ENCODE peak calls at places on chromosomes 3 and 15, in five cellular contexts. U, G, S, A and V are unnamed samples.

GRCh38 chr3:29072626-29073025 is 208.2 kb upstream of the RBMS3 start:
- DNase-seq in U (no peak), G (no peak), S (no peak), A (no peak), V (no peak)

GRCh38 chr15:38059665-38060064 is 125.2 kb downstream of the TMCO5A start:
- DNase-seq in U (no peak), G (no peak), S (no peak), A (peak; percentile 77), V (no peak)

GRCh38 chr3:140942221-140943104 is 827 bp downstream of the SLC25A36 start:
- DNase-seq in U (peak; percentile 15), G (peak; percentile 37), S (peak; percentile 60), A (peak; percentile 61), V (peak; percentile 84)

GRCh38 chr15:75720787-75721461 is 8.3 kb upstream of the CSPG4 start:
- DNase-seq in U (peak; percentile 90), G (peak; percentile 50), S (peak; percentile 62), A (no peak), V (peak; percentile 66)

GRCh38 chr15:83571820-83572707 is 81.9 kb upstream of the ADAMTSL3 start:
- DNase-seq in U (peak; percentile 22), G (no peak), S (no peak), A (peak; percentile 44), V (peak; percentile 49)

GRCh38 chr3:63818282-63819150 is 583 bp upstream of the C3orf49 start:
- DNase-seq in U (peak; percentile 17), G (peak; percentile 37), S (peak; percentile 30), A (peak; percentile 74), V (peak; percentile 68)

GRCh38 chr15:89792106-89792805 is 16.1 kb downstream of the MESP2 start:
- DNase-seq in U (no peak), G (no peak), S (no peak), A (no peak), V (no peak)

GRCh38 chr3:169827712-169828111 is 15.0 kb upstream of the LRRC34 start:
- DNase-seq in U (no peak), G (no peak), S (no peak), A (no peak), V (no peak)

GRCh38 chr15:39462691-39463090 is 118.2 kb upstream of the THBS1 start:
- DNase-seq in U (no peak), G (no peak), S (no peak), A (peak; percentile 70), V (no peak)

GRCh38 chr3:30544811-30545210 is 61.6 kb upstream of the TGFBR2 start:
- DNase-seq in U (peak; percentile 10), G (no peak), S (no peak), A (peak; percentile 84), V (no peak)

GRCh38 chr15:90419202-90419601 is 31.2 kb downstream of the IQGAP1 start:
- DNase-seq in U (no peak), G (no peak), S (no peak), A (no peak), V (no peak)

GRCh38 chr15:42273900-42274692 is 863 bp upstream of the TMEM87A start:
- DNase-seq in U (peak; percentile 13), G (peak; percentile 31), S (peak; percentile 57), A (peak; percentile 63), V (peak; percentile 60)

GRCh38 chr3:150242220-150242938 is 165.7 kb upstream of the TSC22D2 start:
- DNase-seq in U (no peak), G (no peak), S (no peak), A (peak; percentile 52), V (peak; percentile 97)

GRCh38 chr3:126018545-126018944 is 49.6 kb downstream of the ROPN1B start:
- DNase-seq in U (no peak), G (no peak), S (no peak), A (no peak), V (no peak)

GRCh38 chr3:16860234-16860633 is 24.5 kb upstream of the PLCL2 start:
- DNase-seq in U (no peak), G (no peak), S (no peak), A (no peak), V (no peak)

GRCh38 chr15:77042955-77043920 is 27.7 kb downstream of the TSPAN3 start:
- DNase-seq in U (no peak), G (no peak), S (no peak), A (no peak), V (no peak)

GRCh38 chr15:39248204-39248603 is 332.7 kb upstream of the THBS1 start:
- DNase-seq in U (no peak), G (peak; percentile 47), S (no peak), A (peak; percentile 23), V (peak; percentile 55)

GRCh38 chr3:170331143-170331542 is 26.4 kb upstream of the SKIL start:
- DNase-seq in U (no peak), G (peak; percentile 95), S (no peak), A (no peak), V (no peak)

GRCh38 chr3:80227216-80227615 is 459.4 kb upstream of the ROBO1 start:
- DNase-seq in U (no peak), G (no peak), S (no peak), A (peak; percentile 7), V (no peak)

GRCh38 chr15:29134641-29135071 is 135.0 kb downstream of the NSMCE3 start:
- DNase-seq in U (no peak), G (no peak), S (no peak), A (no peak), V (no peak)

GRCh38 chr3:16103472-16103871 is 71.0 kb upstream of the GALNT15 start:
- DNase-seq in U (no peak), G (peak; percentile 1), S (peak; percentile 39), A (peak; percentile 44), V (no peak)

GRCh38 chr3:11288786-11289637 is 16.8 kb downstream of the ATG7 start:
- DNase-seq in U (peak; percentile 64), G (peak; percentile 23), S (no peak), A (peak; percentile 94), V (peak; percentile 28)

GRCh38 chr15:63473999-63474809 is 30.2 kb upstream of the USP3 start:
- DNase-seq in U (no peak), G (peak; percentile 99), S (no peak), A (peak; percentile 81), V (peak; percentile 64)

GRCh38 chr15:89023311-89023961 is 64.8 kb upstream of the ABHD2 start:
- DNase-seq in U (no peak), G (no peak), S (no peak), A (no peak), V (no peak)

GRCh38 chr3:103699228-103699627 is 1264.4 kb downstream of the ZPLD1 start:
- DNase-seq in U (no peak), G (no peak), S (no peak), A (no peak), V (no peak)

GRCh38 chr3:103693831-103694230 is 1259.0 kb downstream of the ZPLD1 start:
- DNase-seq in U (no peak), G (no peak), S (no peak), A (no peak), V (no peak)

DNA sequence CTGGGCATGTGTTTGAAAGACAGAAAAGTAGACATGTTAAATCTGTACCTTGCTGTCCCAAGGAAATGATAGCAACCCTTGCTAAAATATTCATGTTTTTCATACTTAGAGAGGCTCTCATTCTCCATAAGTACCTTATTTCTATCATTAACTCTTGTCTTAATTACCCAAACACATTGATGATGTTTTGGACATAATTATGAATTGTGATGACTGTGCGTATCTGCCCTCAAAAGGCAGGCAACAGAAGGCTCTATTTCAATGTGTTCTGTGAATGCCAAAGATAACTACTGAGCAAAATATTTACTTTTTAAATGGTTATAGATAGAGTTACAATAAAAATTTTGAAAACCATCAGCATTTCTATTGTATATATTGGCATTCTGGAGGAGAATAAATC is 1263.8 kb downstream of the ZPLD1 start:
- DNase-seq in U (no peak), G (no peak), S (no peak), A (no peak), V (no peak)
- H3K4me3 ChIP-seq in U (no peak overlapping the region), G (no peak overlapping the region), S (no peak overlapping the region), A (no peak overlapping the region), V (no peak overlapping the region)

DNA sequence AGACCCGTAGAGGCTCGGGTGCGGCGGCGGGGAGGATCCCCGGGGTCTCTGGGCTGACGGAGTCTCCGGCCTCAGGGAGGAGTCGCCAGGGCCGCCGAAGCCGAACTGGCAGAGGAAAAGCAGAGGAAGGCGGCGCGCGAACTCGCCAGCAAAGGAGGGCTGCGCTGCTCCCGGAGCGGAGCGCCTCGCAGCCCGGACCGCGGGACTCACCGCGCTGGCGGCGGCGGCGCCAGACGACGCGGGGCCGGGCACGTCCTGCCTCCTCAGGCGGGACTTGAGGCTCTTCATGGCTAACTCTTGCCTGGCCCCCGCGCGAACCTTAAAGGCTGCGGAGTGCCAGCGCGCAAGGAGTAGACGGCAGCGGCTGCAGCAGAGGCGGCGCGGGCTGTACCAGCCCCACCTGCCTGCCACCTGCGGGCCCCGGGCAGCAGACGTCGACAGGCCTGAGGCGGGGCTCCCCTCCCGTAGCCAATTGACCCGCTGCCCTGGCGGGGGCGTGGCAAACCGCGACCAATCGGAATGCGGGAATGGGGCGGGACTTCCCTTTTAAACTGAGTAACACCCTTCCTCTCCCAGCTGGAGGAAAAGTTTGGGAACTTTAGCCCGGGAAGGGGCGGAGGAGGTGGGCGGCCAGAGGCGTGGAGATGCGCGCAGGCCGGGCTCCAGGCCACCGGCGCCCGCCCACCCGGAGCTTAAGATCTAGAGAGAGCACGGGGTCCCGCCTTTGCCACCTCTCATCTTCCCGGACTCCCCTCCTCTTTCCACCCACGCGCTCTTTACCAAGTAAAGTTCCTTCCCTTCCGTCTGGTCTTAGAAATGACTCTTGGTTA is at the start of gene UACA:
- DNase-seq in U (peak; percentile 98), G (peak; percentile 91), S (peak; percentile 96), A (peak; percentile 95), V (peak; percentile 100)
- H3K4me1 ChIP-seq in U (peaks cover 48% of the 10 kb centered on the region), G (peaks cover 57% of the 10 kb centered on the region), S (peaks cover 56% of the 10 kb centered on the region), A (peaks cover 7% of the 10 kb centered on the region), V (peaks cover 32% of the 10 kb centered on the region)

GRCh38 chr3:136069933-136070332 is 104.4 kb downstream of the PPP2R3A start:
- DNase-seq in U (no peak), G (no peak), S (no peak), A (peak; percentile 5), V (no peak)
- H3K4me3 ChIP-seq in U (no peak overlapping the region), G (no peak overlapping the region), S (no peak overlapping the region), A (no peak overlapping the region), V (no peak overlapping the region)

GRCh38 chr3:71243230-71243629 is 340.3 kb downstream of the FOXP1 start:
- DNase-seq in U (no peak), G (no peak), S (no peak), A (no peak), V (no peak)
- H3K4me1 ChIP-seq in U (peaks cover 46% of the 10 kb centered on the region), G (peaks cover 64% of the 10 kb centered on the region), S (peaks cover 25% of the 10 kb centered on the region), A (no peaks in the 10 kb centered on the region), V (peaks cover 3% of the 10 kb centered on the region)

GRCh38 chr3:101091489-101091888 is 98.3 kb upstream of the ABI3BP start:
- DNase-seq in U (no peak), G (peak; percentile 5), S (no peak), A (no peak), V (no peak)
- H3K4me3 ChIP-seq in U (no peak overlapping the region), G (no peak overlapping the region), S (no peak overlapping the region), A (no peak overlapping the region), V (no peak overlapping the region)

GRCh38 chr3:20327889-20328288 is 141.9 kb upstream of the SGO1 start:
- DNase-seq in U (no peak), G (no peak), S (no peak), A (no peak), V (no peak)
- H3K4me1 ChIP-seq in U (no peaks in the 10 kb centered on the region), G (peaks cover 21% of the 10 kb centered on the region), S (no peaks in the 10 kb centered on the region), A (no peaks in the 10 kb centered on the region), V (no peaks in the 10 kb centered on the region)